ENCODE peak calls at places on chromosomes 7 and 10, in nine cellular contexts. A is tibial artery, F is stomach, G is mucosa of descending colon, K is heart right ventricle, N is suprapubic skin, U is cardiac fibroblast, W is H1, B is OCI-LY7. V is an unnamed sample.

GRCh38 chr10:33979195-33979594 is 644.7 kb upstream of the NRP1 start:
- DNase-seq in K (no peak), U (no peak), W (no peak), B (no peak), A (no peak), N (no peak), G (no peak), F (no peak), V (no peak)

GRCh38 chr10:132516771-132517725 is 20.5 kb upstream of the INPP5A start:
- DNase-seq in B (no peak), G (peak; percentile 81), K (peak; percentile 95), W (peak; percentile 47), A (peak; percentile 99), F (peak; percentile 87), N (peak; percentile 91), U (peak; percentile 98), V (peak; percentile 50)

GRCh38 chr10:9596368-9596920 is 1421.2 kb upstream of the CELF2 start:
- DNase-seq in F (no peak), B (no peak), N (no peak), K (no peak), G (no peak), W (no peak), U (peak; percentile 25), A (no peak), V (no peak)

GRCh38 chr7:88610942-88611341 is 148.6 kb upstream of the ZNF804B start:
- DNase-seq in A (no peak), F (no peak), N (no peak), W (no peak), U (no peak), B (no peak), K (no peak), G (no peak), V (no peak)

GRCh38 chr10:27360581-27361172 is 120.1 kb upstream of the ACBD5 start:
- DNase-seq in N (peak; percentile 70), A (peak; percentile 75), W (peak; percentile 31), K (peak; percentile 64), B (peak; percentile 80), F (peak; percentile 84), U (peak; percentile 83), G (peak; percentile 81), V (no peak)

GRCh38 chr10:113045155-113046055 is 95.4 kb downstream of the TCF7L2 start:
- DNase-seq in B (no peak), K (no peak), A (no peak), N (no peak), W (no peak), U (peak; percentile 86), G (no peak), F (no peak), V (no peak)

GRCh38 chr7:66500087-66500486 is 128.6 kb upstream of the KCTD7 start:
- DNase-seq in A (no peak), G (no peak), B (peak; percentile 27), N (no peak), U (no peak), F (no peak), K (no peak), W (no peak), V (no peak)

GRCh38 chr7:84629216-84629615 is 434.6 kb upstream of the SEMA3A start:
- DNase-seq in G (no peak), F (no peak), B (no peak), A (no peak), W (no peak), K (no peak), N (no peak), U (no peak), V (no peak)

GRCh38 chr10:119769886-119770285 is 44.0 kb downstream of the INPP5F start:
- DNase-seq in N (no peak), A (no peak), K (no peak), B (no peak), F (no peak), U (peak; percentile 54), G (no peak), W (no peak), V (no peak)

GRCh38 chr10:15120523-15120922 is 23.4 kb downstream of the RPP38 start:
- DNase-seq in U (peak; percentile 70), W (no peak), G (no peak), N (no peak), A (no peak), K (no peak), B (no peak), F (no peak), V (no peak)

GRCh38 chr10:73991846-73992245 is 6.1 kb upstream of the VCL start:
- DNase-seq in F (peak; percentile 33), B (peak; percentile 54), A (no peak), G (peak; percentile 44), K (no peak), W (no peak), N (no peak), U (no peak), V (no peak)

GRCh38 chr7:99270702-99271101 is 1.9 kb upstream of the MYH16 start:
- DNase-seq in F (no peak), B (no peak), U (no peak), A (no peak), G (no peak), W (no peak), K (no peak), N (no peak), V (no peak)

GRCh38 chr7:47128719-47129118 is 453.2 kb downstream of the TNS3 start:
- DNase-seq in B (no peak), W (no peak), A (no peak), N (no peak), U (no peak), G (no peak), K (no peak), F (no peak), V (no peak)

GRCh38 chr10:119237722-119238436 is 30.5 kb downstream of the GRK5 start:
- DNase-seq in N (no peak), G (no peak), W (no peak), F (no peak), B (peak; percentile 8), U (no peak), A (no peak), K (no peak), V (no peak)

GRCh38 chr7:36840930-36841329 is 116.6 kb upstream of the AOAH start:
- DNase-seq in B (no peak), A (no peak), W (no peak), U (no peak), K (no peak), G (no peak), N (no peak), F (no peak), V (no peak)

GRCh38 chr10:48364659-48365405 is 58.4 kb downstream of the MAPK8 start:
- DNase-seq in K (peak; percentile 28), B (no peak), A (no peak), W (no peak), U (peak; percentile 89), N (no peak), F (no peak), G (no peak), V (peak; percentile 96)

GRCh38 chr7:140156460-140157080 is 20.2 kb downstream of the KDM7A start:
- DNase-seq in N (no peak), G (no peak), A (no peak), W (no peak), K (no peak), F (no peak), U (no peak), B (no peak), V (no peak)

GRCh38 chr10:43137701-43137970 is 609 bp upstream of the CSGALNACT2 start:
- DNase-seq in K (peak; percentile 45), N (no peak), A (peak; percentile 69), F (no peak), W (no peak), U (peak; percentile 76), G (peak; percentile 63), B (peak; percentile 40), V (no peak)

GRCh38 chr10:105434970-105435369 is 793.9 kb downstream of the SORCS3 start:
- DNase-seq in W (no peak), F (no peak), A (no peak), U (no peak), G (no peak), N (no peak), B (no peak), K (no peak), V (no peak)

DNA sequence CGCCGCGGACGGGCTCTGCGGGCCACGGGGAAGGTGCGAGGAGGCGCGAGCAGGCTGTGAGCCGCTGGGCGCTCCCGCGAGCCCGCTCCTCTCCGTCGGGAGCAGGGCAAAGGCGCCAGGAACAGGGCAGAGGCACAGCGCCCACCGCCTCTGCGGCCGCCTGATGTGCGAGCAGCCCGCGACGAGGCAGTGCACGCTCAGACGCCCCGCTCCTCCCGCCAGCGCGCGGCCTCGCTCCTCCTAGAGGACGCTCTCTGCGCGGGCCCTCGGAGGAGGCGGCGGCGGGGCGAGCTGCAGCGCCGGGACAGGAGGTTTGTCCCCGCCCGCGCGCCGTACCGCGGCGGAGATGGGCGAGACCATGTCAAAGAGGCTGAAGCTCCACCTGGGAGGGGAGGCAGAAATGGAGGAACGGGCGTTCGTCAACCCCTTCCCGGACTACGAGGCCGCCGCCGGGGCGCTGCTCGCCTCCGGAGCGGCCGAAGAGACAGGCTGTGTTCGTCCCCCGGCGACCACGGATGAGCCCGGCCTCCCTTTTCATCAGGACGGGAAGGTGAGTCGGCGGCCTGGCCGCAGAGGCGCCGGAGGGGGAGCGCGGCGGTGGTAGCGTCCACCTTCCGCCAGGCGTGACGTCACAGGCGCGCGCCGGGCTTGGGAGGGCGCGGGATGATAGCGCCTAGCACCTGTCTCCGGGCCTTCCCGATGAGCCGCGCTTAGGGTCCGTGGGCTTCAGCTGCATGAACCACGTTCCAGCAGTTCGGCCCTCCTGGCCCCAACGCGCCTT is 733 bp downstream of the LANCL2 start:
- DNase-seq in N (peak; percentile 97), K (peak; percentile 94), F (peak; percentile 96), B (peak; percentile 96), G (peak; percentile 96), U (peak; percentile 98), W (peak; percentile 70), A (peak; percentile 96), V (peak; percentile 91)
- TF ChIP-seq CTCF in N (peak; percentile 22), K (peak; percentile 54), F (no peak), B (peak; percentile 36), G (peak; percentile 15), U (no peak), W (peak; percentile 28), A (peak; percentile 27), V (peak; percentile 48)

GRCh38 chr10:5691786-5692185 is 7.1 kb downstream of the TASOR2 start:
- DNase-seq in N (no peak), K (no peak), U (no peak), G (no peak), B (peak; percentile 37), W (no peak), F (no peak), A (no peak), V (no peak)
- H3K4me3 ChIP-seq in N (peak overlapping the region; percentile 50), K (no peak overlapping the region), U (no peak overlapping the region), G (no peak overlapping the region), B (peak overlapping the region; percentile 70), W (peak overlapping the region; percentile 53), F (peak overlapping the region; percentile 56), A (no peak overlapping the region), V (no peak overlapping the region)

DNA sequence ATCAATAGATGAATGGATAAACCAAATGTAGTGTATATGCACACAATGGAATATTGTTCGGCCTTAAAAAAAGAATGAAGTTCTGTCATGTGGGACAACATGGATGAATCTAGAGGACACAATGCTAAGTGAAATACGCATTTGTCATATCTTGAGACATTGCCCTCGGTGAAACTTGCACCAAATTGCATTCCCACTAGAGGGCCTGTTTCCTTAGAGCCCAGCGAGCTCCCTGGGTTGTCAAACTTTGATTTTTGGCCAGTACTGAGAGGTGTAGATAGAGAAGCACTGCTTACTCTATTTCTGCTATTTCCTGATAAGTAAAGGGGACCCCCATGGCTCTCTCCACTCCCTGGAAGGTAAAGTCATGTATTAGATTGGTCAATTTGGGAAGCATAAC is 157.1 kb downstream of the GPAM start:
- DNase-seq in W (no peak), U (no peak), B (no peak), K (no peak), G (no peak), A (no peak), N (no peak), F (no peak), V (no peak)
- TF ChIP-seq CTCF in W (peak; percentile 61), U (no peak), B (peak; percentile 42), K (no peak), G (no peak), A (no peak), N (no peak), F (no peak), V (peak; percentile 56)

GRCh38 chr7:27200761-27201230 is 905 bp upstream of the HOXA13 start:
- DNase-seq in U (no peak), F (no peak), A (peak; percentile 51), K (no peak), W (no peak), B (no peak), G (peak; percentile 58), N (peak; percentile 41), V (no peak)
- H3K4me3 ChIP-seq in U (no peak overlapping the region), F (no peak overlapping the region), A (no peak overlapping the region), K (no peak overlapping the region), W (no peak overlapping the region), B (peak overlapping the region; percentile 73), G (peak overlapping the region; percentile 30), N (peak overlapping the region; percentile 55), V (no peak overlapping the region)

V was measured in LNCaP clone FGC.